ENCODE peak calls at places on chromosomes 5 and 9, in five cellular contexts. I is non-pigmented ciliary epithelial cell; F is naive thymus-derived CD8-positive, alpha-beta T cell; P is NAMALWA; Y is left ventricle myocardium inferior. N is an unnamed sample.

GRCh38 chr9:77901771-77902170 is 129.8 kb downstream of the GNAQ start:
- DNase-seq in I (no peak), F (no peak), P (no peak), Y (no peak), N (no peak)

GRCh38 chr9:111852291-111852690 is 44.3 kb upstream of the UGCG start:
- DNase-seq in Y (no peak), I (no peak), F (no peak), P (no peak), N (no peak)

GRCh38 chr5:68548959-68549676 is 333.6 kb downstream of the PIK3R1 start:
- DNase-seq in I (no peak), Y (no peak), F (no peak), P (no peak), N (no peak)

GRCh38 chr9:35726876-35727438 is 5.0 kb downstream of the TLN1 start:
- DNase-seq in P (peak), Y (no peak), I (no peak), F (peak), N (no peak)

GRCh38 chr9:12426198-12426864 is 266.9 kb upstream of the TYRP1 start:
- DNase-seq in Y (no peak), P (peak), I (no peak), F (no peak), N (peak)

GRCh38 chr5:157563373-157564148 is 12.0 kb downstream of the ADAM19 start:
- DNase-seq in F (no peak), I (no peak), P (no peak), Y (no peak), N (no peak)

GRCh38 chr5:82349651-82350050 is 71.5 kb upstream of the RPS23 start:
- DNase-seq in Y (no peak), F (no peak), I (no peak), P (peak), N (no peak)

GRCh38 chr9:99184427-99185327 is 37.1 kb downstream of the ALG2 start:
- DNase-seq in I (peak), P (peak), Y (peak), F (peak), N (peak)

GRCh38 chr5:133683646-133684290 is 71.4 kb upstream of the FSTL4 start:
- DNase-seq in Y (no peak), I (no peak), F (no peak), P (no peak), N (no peak)

GRCh38 chr5:80184235-80185023 is 71.4 kb downstream of the SERINC5 start:
- DNase-seq in P (peak), Y (no peak), I (no peak), F (no peak), N (no peak)

GRCh38 chr9:31359071-31359470 is 1025.4 kb upstream of the ACO1 start:
- DNase-seq in Y (no peak), I (no peak), P (no peak), F (no peak), N (no peak)

GRCh38 chr5:178487911-178488310 is 102.3 kb downstream of the COL23A1 start:
- DNase-seq in Y (no peak), I (no peak), P (no peak), F (no peak), N (no peak)

GRCh38 chr5:138945421-138946240 is 70.5 kb upstream of the LRRTM2 start:
- DNase-seq in Y (no peak), F (no peak), P (peak), I (no peak), N (no peak)

GRCh38 chr5:179793470-179794139 is at the start of gene LTC4S:
- DNase-seq in Y (peak), I (no peak), F (peak), P (no peak), N (no peak)

GRCh38 chr9:109117856-109118801 is 1.6 kb downstream of the TMEM245 start:
- DNase-seq in Y (no peak), P (no peak), F (no peak), I (peak), N (peak)

GRCh38 chr5:156394642-156395393 is 67.9 kb downstream of the SGCD start:
- DNase-seq in I (no peak), Y (no peak), F (no peak), P (no peak), N (no peak)

GRCh38 chr9:136902259-136902821 is 16.0 kb downstream of the TRAF2 start:
- DNase-seq in F (peak), Y (peak), P (peak), I (peak), N (no peak)

GRCh38 chr5:139908749-139909148 is 113.1 kb downstream of the PSD2 start:
- DNase-seq in P (no peak), Y (no peak), I (no peak), F (peak), N (no peak)

GRCh38 chr9:120490888-120491595 is 88.9 kb downstream of the CDK5RAP2 start:
- DNase-seq in I (no peak), F (no peak), Y (no peak), P (peak), N (peak)

GRCh38 chr5:77993799-77994318 is 217.7 kb upstream of the TBCA start:
- DNase-seq in P (no peak), I (no peak), F (no peak), Y (no peak), N (no peak)

GRCh38 chr9:83955985-83956287 is 24.1 kb downstream of the HNRNPK start:
- DNase-seq in P (no peak), I (no peak), Y (peak), F (no peak), N (peak)

GRCh38 chr9:114158482-114159130 is 3.3 kb downstream of the COL27A1 start:
- DNase-seq in P (no peak), I (no peak), Y (no peak), F (peak), N (no peak)

GRCh38 chr9:698276-698675 is 143.2 kb upstream of the DMRT1 start:
- DNase-seq in F (no peak), I (no peak), Y (no peak), P (no peak), N (no peak)

GRCh38 chr9:114221706-114222465 is 66.5 kb downstream of the COL27A1 start:
- DNase-seq in Y (no peak), F (no peak), I (no peak), P (no peak), N (peak)

GRCh38 chr9:38125889-38126288 is 56.9 kb upstream of the SHB start:
- DNase-seq in F (no peak), P (no peak), I (no peak), Y (no peak), N (no peak)

GRCh38 chr5:16994576-16994975 is 58.5 kb upstream of the MYO10 start:
- DNase-seq in I (no peak), F (no peak), P (no peak), Y (no peak), N (no peak)

GRCh38 chr9:93659837-93660177 is 83.4 kb downstream of the PHF2 start:
- DNase-seq in P (no peak), F (peak), Y (peak), I (no peak), N (no peak)

GRCh38 chr9:113475992-113476391 is 12.5 kb downstream of the RGS3 start:
- DNase-seq in Y (no peak), P (no peak), F (no peak), I (no peak), N (no peak)

GRCh38 chr5:55003432-55004065 is 18.2 kb upstream of the ESM1 start:
- DNase-seq in I (no peak), F (no peak), P (no peak), Y (no peak), N (no peak)

GRCh38 chr9:84935528-84936117 is 266.1 kb downstream of the NTRK2 start:
- DNase-seq in Y (no peak), P (no peak), I (no peak), F (no peak), N (no peak)

GRCh38 chr5:174793684-174794328 is 69.4 kb downstream of the MSX2 start:
- DNase-seq in F (no peak), P (peak), I (no peak), Y (peak), N (peak)

GRCh38 chr9:27800159-27800558 is 226.9 kb upstream of the C9orf72 start:
- DNase-seq in F (no peak), I (no peak), Y (no peak), P (no peak), N (no peak)

GRCh38 chr9:131297903-131298302 is 8.4 kb downstream of the PLPP7 start:
- DNase-seq in I (no peak), Y (no peak), P (no peak), F (no peak), N (no peak)

N was measured in RKO.